ENCODE peak calls at places on chromosomes 11 and 22, in seven cellular contexts. U is IMR-90, E is bronchial epithelial cell, Q is endothelial cell, N is H9, B is glutamatergic neuron, Y is cardiac fibroblast. P is an unnamed sample.

GRCh38 chr11:94583885-94584500 is 16.8 kb downstream of the PIWIL4 start:
- DNase-seq in U (peak), E (peak), Q (no peak), N (no peak), B (no peak), Y (peak), P (no peak)

GRCh38 chr11:64799256-64799924 is 3.6 kb downstream of the MAP4K2 start:
- DNase-seq in U (no peak), E (no peak), Q (no peak), N (no peak), B (no peak), Y (no peak), P (no peak)

GRCh38 chr11:68146704-68147474 is 25.7 kb upstream of the CHKA start:
- DNase-seq in U (peak), E (peak), Q (no peak), N (no peak), B (no peak), Y (peak), P (no peak)

GRCh38 chr22:23180893-23181762 is 819 bp downstream of the BCR start:
- DNase-seq in U (no peak), E (no peak), Q (no peak), N (no peak), B (peak), Y (no peak), P (peak)

GRCh38 chr22:17939011-17939410 is 85.3 kb downstream of the MICAL3 start:
- DNase-seq in U (no peak), E (no peak), Q (no peak), N (no peak), B (no peak), Y (no peak), P (no peak)

GRCh38 chr11:85685820-85686459 is at the start of gene CCDC89:
- DNase-seq in U (peak), E (peak), Q (no peak), N (no peak), B (peak), Y (peak), P (no peak)

GRCh38 chr11:109605006-109605405 is 183.0 kb downstream of the C11orf87 start:
- DNase-seq in U (no peak), E (no peak), Q (no peak), N (no peak), B (no peak), Y (no peak), P (no peak)

GRCh38 chr11:87224486-87224885 is 186.8 kb downstream of the TMEM135 start:
- DNase-seq in U (peak), E (no peak), Q (no peak), N (no peak), B (no peak), Y (no peak), P (no peak)

GRCh38 chr22:25448435-25449051 is 115.9 kb upstream of the GRK3 start:
- DNase-seq in U (peak), E (peak), Q (no peak), N (no peak), B (peak), Y (peak), P (peak)

GRCh38 chr22:50302041-50302541 is 5.4 kb downstream of the PLXNB2 start:
- DNase-seq in U (peak), E (peak), Q (no peak), N (no peak), B (no peak), Y (no peak), P (no peak)

GRCh38 chr11:13152736-13153541 is 124.7 kb upstream of the BMAL1 start:
- DNase-seq in U (peak), E (peak), Q (no peak), N (no peak), B (no peak), Y (peak), P (no peak)

GRCh38 chr22:42613869-42614268 is 814 bp downstream of the POLDIP3 start:
- DNase-seq in U (no peak), E (peak), Q (no peak), N (no peak), B (no peak), Y (peak), P (no peak)

GRCh38 chr11:6371825-6372224 is 18.4 kb upstream of the SMPD1 start:
- DNase-seq in U (no peak), E (no peak), Q (no peak), N (no peak), B (no peak), Y (no peak), P (no peak)

GRCh38 chr11:118703563-118704106 is 24.2 kb upstream of the TREH start:
- DNase-seq in U (no peak), E (no peak), Q (no peak), N (no peak), B (no peak), Y (no peak), P (no peak)

GRCh38 chr11:43582024-43582836 is 98.3 kb upstream of the HSD17B12 start:
- DNase-seq in U (no peak), E (no peak), Q (no peak), N (no peak), B (no peak), Y (no peak), P (peak)

GRCh38 chr22:29112102-29112501 is 39.3 kb downstream of the KREMEN1 start:
- DNase-seq in U (no peak), E (no peak), Q (no peak), N (no peak), B (no peak), Y (no peak), P (no peak)

GRCh38 chr11:76234704-76235232 is 28.5 kb upstream of the WNT11 start:
- DNase-seq in U (no peak), E (peak), Q (no peak), N (no peak), B (no peak), Y (no peak), P (no peak)

GRCh38 chr11:12125609-12126149 is 15.3 kb downstream of the MICAL2 start:
- DNase-seq in U (peak), E (peak), Q (no peak), N (no peak), B (no peak), Y (peak), P (no peak)

GRCh38 chr11:67349457-67349856 is 3.9 kb downstream of the POLD4 start:
- DNase-seq in U (no peak), E (no peak), Q (no peak), N (no peak), B (no peak), Y (no peak), P (no peak)

GRCh38 chr11:127919206-127920000 is 668.0 kb downstream of the ETS1 start:
- DNase-seq in U (peak), E (peak), Q (no peak), N (no peak), B (no peak), Y (peak), P (no peak)

GRCh38 chr22:46043816-46044717 is 67.1 kb upstream of the WNT7B start:
- DNase-seq in U (no peak), E (no peak), Q (no peak), N (peak), B (no peak), Y (peak), P (no peak)

GRCh38 chr11:64276653-64277431 is 7.6 kb downstream of the BAD start:
- DNase-seq in U (no peak), E (peak), Q (no peak), N (no peak), B (no peak), Y (peak), P (no peak)

GRCh38 chr11:81496566-81496965 is 1237.1 kb downstream of the FAM181B start:
- DNase-seq in U (no peak), E (no peak), Q (no peak), N (no peak), B (no peak), Y (no peak), P (no peak)

GRCh38 chr11:134124660-134125451 is 56.0 kb downstream of the JAM3 start:
- DNase-seq in U (peak), E (no peak), Q (peak), N (peak), B (peak), Y (peak), P (peak)

GRCh38 chr11:36469063-36469462 is 41.0 kb downstream of the TRAF6 start:
- DNase-seq in U (no peak), E (no peak), Q (peak), N (peak), B (peak), Y (peak), P (peak)

GRCh38 chr11:74025467-74026166 is 16.7 kb upstream of the UCP3 start:
- DNase-seq in U (peak), E (peak), Q (no peak), N (no peak), B (no peak), Y (peak), P (no peak)

GRCh38 chr22:46044718-46045458 is 67.9 kb upstream of the WNT7B start:
- DNase-seq in U (no peak), E (no peak), Q (no peak), N (no peak), B (no peak), Y (no peak), P (peak)

GRCh38 chr11:96168623-96169022 is 174.4 kb downstream of the MAML2 start:
- DNase-seq in U (peak), E (peak), Q (no peak), N (no peak), B (no peak), Y (peak), P (no peak)

GRCh38 chr22:37633693-37634504 is 5.6 kb upstream of the SH3BP1 start:
- DNase-seq in U (peak), E (no peak), Q (no peak), N (peak), B (peak), Y (peak), P (peak)

GRCh38 chr22:37635157-37635556 is 4.3 kb upstream of the SH3BP1 start:
- DNase-seq in U (no peak), E (no peak), Q (no peak), N (no peak), B (no peak), Y (no peak), P (no peak)

GRCh38 chr22:37633082-37633692 is 6.3 kb upstream of the SH3BP1 start:
- DNase-seq in U (no peak), E (no peak), Q (no peak), N (no peak), B (no peak), Y (no peak), P (no peak)

GRCh38 chr22:37636186-37636948 is 3.1 kb upstream of the SH3BP1 start:
- DNase-seq in U (peak), E (no peak), Q (no peak), N (no peak), B (no peak), Y (peak), P (no peak)

DNA sequence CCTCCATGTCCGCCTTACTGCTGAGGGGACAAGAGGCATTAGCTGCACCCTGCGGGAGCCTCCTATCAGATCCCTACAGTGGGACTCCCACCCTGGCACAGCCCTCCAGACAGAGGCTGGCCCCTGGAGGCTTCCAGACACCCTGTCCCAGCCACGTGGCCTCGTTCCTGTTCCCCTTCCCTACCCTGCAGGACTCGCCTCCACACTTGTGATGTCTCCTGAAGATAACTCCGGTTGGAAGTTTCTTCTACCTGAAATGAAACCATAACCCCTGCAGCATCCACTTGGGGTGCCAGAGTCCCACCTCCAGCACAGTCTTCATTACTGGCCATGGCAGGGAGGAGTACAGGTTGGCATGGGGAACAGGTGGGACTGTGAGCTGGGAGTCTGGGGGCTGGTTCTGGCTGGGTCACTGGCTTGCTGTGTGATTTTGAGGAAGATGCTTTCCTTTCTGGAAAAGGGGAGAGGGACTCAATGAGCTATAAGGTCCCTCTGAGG is 4.9 kb upstream of the SH3BP1 start:
- DNase-seq in U (no peak), E (no peak), Q (no peak), N (no peak), B (no peak), Y (no peak), P (peak)
- TF ChIP-seq CTCF in U (peak), E (peak), Q (no peak), N (no peak), B (peak), Y (peak), P (no peak)

GRCh38 chr22:27625769-27626674 is 175.5 kb downstream of the MN1 start:
- DNase-seq in U (no peak), E (no peak), Q (no peak), N (no peak), B (no peak), Y (peak), P (no peak)

GRCh38 chr22:27628341-27628740 is 173.2 kb downstream of the MN1 start:
- DNase-seq in U (no peak), E (no peak), Q (no peak), N (no peak), B (no peak), Y (no peak), P (no peak)

GRCh38 chr22:27626675-27627443 is 174.7 kb downstream of the MN1 start:
- DNase-seq in U (no peak), E (peak), Q (no peak), N (no peak), B (no peak), Y (no peak), P (no peak)

GRCh38 chr22:27627901-27628300 is 173.7 kb downstream of the MN1 start:
- DNase-seq in U (no peak), E (no peak), Q (no peak), N (no peak), B (no peak), Y (no peak), P (no peak)

GRCh38 chr22:27627444-27627833 is 174.1 kb downstream of the MN1 start:
- DNase-seq in U (no peak), E (no peak), Q (no peak), N (no peak), B (no peak), Y (no peak), P (no peak)
- TF ChIP-seq CTCF in U (no peak), E (no peak), Q (no peak), N (peak), B (peak), Y (no peak), P (no peak)

GRCh38 chr11:69912911-69913451 is 93.8 kb upstream of the FGF3 start:
- DNase-seq in U (peak), E (peak), Q (no peak), N (peak), B (peak), Y (no peak), P (peak)
- TF ChIP-seq CTCF in U (peak), E (peak), Q (no peak), N (peak), B (no peak), Y (no peak), P (no peak)

GRCh38 chr22:41508770-41509170 is 35.5 kb downstream of the POLR3H start:
- DNase-seq in U (no peak), E (no peak), Q (no peak), N (peak), B (peak), Y (no peak), P (peak)
- TF ChIP-seq CTCF in U (no peak), E (no peak), Q (no peak), N (peak), B (peak), Y (peak), P (peak)

DNA sequence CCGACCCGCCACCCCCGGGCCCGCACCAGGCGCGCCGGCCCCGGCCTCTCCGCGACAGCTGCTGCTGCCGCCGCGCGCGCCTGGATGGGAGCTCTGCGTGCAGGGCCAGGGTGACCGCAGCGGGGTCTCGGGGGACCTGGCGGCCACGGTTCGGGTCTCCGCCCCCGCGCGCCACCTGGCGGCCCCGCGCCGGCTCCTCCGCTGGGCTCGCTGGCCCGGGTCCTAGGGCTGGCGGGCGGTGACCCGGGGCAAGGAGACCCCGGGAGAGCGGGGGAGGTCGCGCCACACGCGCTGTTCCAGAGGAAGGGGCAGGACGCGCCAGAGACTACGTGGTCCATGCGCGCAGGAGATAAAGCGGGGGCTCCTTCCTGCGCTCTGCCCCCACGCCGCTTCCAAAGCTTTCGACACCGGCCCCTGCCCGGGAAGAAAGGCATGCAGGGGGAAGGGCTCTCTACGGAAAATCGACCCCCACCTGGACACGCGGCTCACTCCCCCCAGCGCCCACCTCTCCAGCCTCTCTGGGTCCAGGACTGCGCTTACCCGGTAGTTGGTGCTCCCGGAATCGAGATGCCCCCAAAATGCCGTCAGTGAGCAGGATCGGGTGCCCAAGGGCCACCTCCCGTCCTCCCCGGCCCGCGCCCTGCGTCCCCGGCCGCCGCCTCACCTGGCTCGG is 480 bp downstream of the SHANK2 start:
- DNase-seq in U (no peak), E (no peak), Q (peak), N (peak), B (peak), Y (peak), P (peak)
- TF ChIP-seq CTCF in U (peak), E (peak), Q (peak), N (peak), B (peak), Y (no peak), P (peak)